ENCODE peak calls at places on chromosomes 11 and 22, in six cellular contexts. One of them, this sample, is unnamed.

GRCh38 chr11:850777-851762 is 8.4 kb downstream of the TSPAN4 start:
- DNase-seq in stomach: no peak
- DNase-seq in GM23338: peak; percentile 73
- DNase-seq in aorta: no peak
- DNase-seq in left ventricle myocardium inferior: no peak
- DNase-seq in uterus: no peak
- DNase-seq in this sample: no peak

GRCh38 chr22:46892866-46893265 is 130.4 kb downstream of the TBC1D22A start:
- DNase-seq in stomach: peak; percentile 24
- DNase-seq in GM23338: no peak
- DNase-seq in aorta: no peak
- DNase-seq in left ventricle myocardium inferior: no peak
- DNase-seq in uterus: no peak
- DNase-seq in this sample: no peak

GRCh38 chr11:73293356-73293936 is 14.6 kb upstream of the ARHGEF17 start:
- DNase-seq in stomach: no peak
- DNase-seq in GM23338: no peak
- DNase-seq in aorta: peak; percentile 33
- DNase-seq in left ventricle myocardium inferior: no peak
- DNase-seq in uterus: no peak
- DNase-seq in this sample: no peak

GRCh38 chr22:27199354-27199753 is 542.0 kb downstream of the MIAT start:
- DNase-seq in stomach: no peak
- DNase-seq in GM23338: no peak
- DNase-seq in aorta: no peak
- DNase-seq in left ventricle myocardium inferior: no peak
- DNase-seq in uterus: no peak
- DNase-seq in this sample: no peak

GRCh38 chr22:35561796-35562526 is 21.3 kb downstream of the RASD2 start:
- DNase-seq in stomach: no peak
- DNase-seq in GM23338: peak; percentile 72
- DNase-seq in aorta: no peak
- DNase-seq in left ventricle myocardium inferior: no peak
- DNase-seq in uterus: no peak
- DNase-seq in this sample: no peak

GRCh38 chr11:106233191-106233590 is 155.7 kb downstream of the AASDHPPT start:
- DNase-seq in stomach: no peak
- DNase-seq in GM23338: no peak
- DNase-seq in aorta: no peak
- DNase-seq in left ventricle myocardium inferior: no peak
- DNase-seq in uterus: no peak
- DNase-seq in this sample: no peak

GRCh38 chr11:70510106-70510505 is 111.8 kb downstream of the CTTN start:
- DNase-seq in stomach: no peak
- DNase-seq in GM23338: no peak
- DNase-seq in aorta: peak; percentile 3
- DNase-seq in left ventricle myocardium inferior: no peak
- DNase-seq in uterus: no peak
- DNase-seq in this sample: no peak

GRCh38 chr11:10388574-10388973 is 66.5 kb upstream of the AMPD3 start:
- DNase-seq in stomach: no peak
- DNase-seq in GM23338: no peak
- DNase-seq in aorta: no peak
- DNase-seq in left ventricle myocardium inferior: peak; percentile 29
- DNase-seq in uterus: no peak
- DNase-seq in this sample: peak; percentile 74

GRCh38 chr22:20802452-20802851 is 28.5 kb downstream of the SERPIND1 start:
- DNase-seq in stomach: no peak
- DNase-seq in GM23338: no peak
- DNase-seq in aorta: no peak
- DNase-seq in left ventricle myocardium inferior: no peak
- DNase-seq in uterus: no peak
- DNase-seq in this sample: no peak

GRCh38 chr11:61855939-61856730 is 28.0 kb downstream of the FADS2 start:
- DNase-seq in stomach: no peak
- DNase-seq in GM23338: no peak
- DNase-seq in aorta: no peak
- DNase-seq in left ventricle myocardium inferior: no peak
- DNase-seq in uterus: no peak
- DNase-seq in this sample: no peak

GRCh38 chr11:23789938-23790371 is 706.9 kb upstream of the LUZP2 start:
- DNase-seq in stomach: peak; percentile 45
- DNase-seq in GM23338: no peak
- DNase-seq in aorta: no peak
- DNase-seq in left ventricle myocardium inferior: no peak
- DNase-seq in uterus: no peak
- DNase-seq in this sample: no peak

GRCh38 chr11:61650781-61651571 is 29.2 kb upstream of the DAGLA start:
- DNase-seq in stomach: no peak
- DNase-seq in GM23338: peak; percentile 79
- DNase-seq in aorta: no peak
- DNase-seq in left ventricle myocardium inferior: no peak
- DNase-seq in uterus: no peak
- DNase-seq in this sample: no peak

GRCh38 chr22:47618180-47618579 is 855.7 kb downstream of the TBC1D22A start:
- DNase-seq in stomach: peak; percentile 21
- DNase-seq in GM23338: no peak
- DNase-seq in aorta: no peak
- DNase-seq in left ventricle myocardium inferior: no peak
- DNase-seq in uterus: no peak
- DNase-seq in this sample: no peak

GRCh38 chr22:27510024-27510423 is 291.5 kb downstream of the MN1 start:
- DNase-seq in stomach: no peak
- DNase-seq in GM23338: no peak
- DNase-seq in aorta: no peak
- DNase-seq in left ventricle myocardium inferior: no peak
- DNase-seq in uterus: no peak
- DNase-seq in this sample: no peak

GRCh38 chr11:128582496-128583366 is 4.6 kb downstream of the ETS1 start:
- DNase-seq in stomach: no peak
- DNase-seq in GM23338: peak; percentile 89
- DNase-seq in aorta: peak; percentile 58
- DNase-seq in left ventricle myocardium inferior: no peak
- DNase-seq in uterus: no peak
- DNase-seq in this sample: no peak

GRCh38 chr11:124086447-124086846 is 28.8 kb upstream of the VWA5A start:
- DNase-seq in stomach: no peak
- DNase-seq in GM23338: peak; percentile 39
- DNase-seq in aorta: no peak
- DNase-seq in left ventricle myocardium inferior: no peak
- DNase-seq in uterus: no peak
- DNase-seq in this sample: no peak

GRCh38 chr11:27698872-27699241 is 1.4 kb downstream of the BDNF start:
- DNase-seq in stomach: peak; percentile 74
- DNase-seq in GM23338: peak; percentile 97
- DNase-seq in aorta: peak; percentile 75
- DNase-seq in left ventricle myocardium inferior: peak; percentile 79
- DNase-seq in uterus: peak; percentile 21
- DNase-seq in this sample: no peak

GRCh38 chr11:10861047-10861446 is 3.2 kb upstream of the ZBED5 start:
- DNase-seq in stomach: no peak
- DNase-seq in GM23338: no peak
- DNase-seq in aorta: no peak
- DNase-seq in left ventricle myocardium inferior: no peak
- DNase-seq in uterus: no peak
- DNase-seq in this sample: no peak

GRCh38 chr22:29202231-29203192 is 3.2 kb upstream of the EMID1 start:
- DNase-seq in stomach: peak; percentile 43
- DNase-seq in GM23338: peak; percentile 68
- DNase-seq in aorta: peak; percentile 77
- DNase-seq in left ventricle myocardium inferior: peak; percentile 63
- DNase-seq in uterus: no peak
- DNase-seq in this sample: no peak

GRCh38 chr11:119100960-119101349 is 698 bp downstream of the DPAGT1 start:
- DNase-seq in stomach: no peak
- DNase-seq in GM23338: peak; percentile 68
- DNase-seq in aorta: peak; percentile 41
- DNase-seq in left ventricle myocardium inferior: no peak
- DNase-seq in uterus: no peak
- DNase-seq in this sample: no peak

GRCh38 chr11:127639916-127640315 is 639.3 kb upstream of the KIRREL3 start:
- DNase-seq in stomach: no peak
- DNase-seq in GM23338: no peak
- DNase-seq in aorta: no peak
- DNase-seq in left ventricle myocardium inferior: no peak
- DNase-seq in uterus: no peak
- DNase-seq in this sample: no peak

GRCh38 chr11:27858901-27859300 is 158.6 kb upstream of the BDNF start:
- DNase-seq in stomach: no peak
- DNase-seq in GM23338: no peak
- DNase-seq in aorta: no peak
- DNase-seq in left ventricle myocardium inferior: no peak
- DNase-seq in uterus: no peak
- DNase-seq in this sample: no peak

GRCh38 chr11:35367491-35367890 is 51.9 kb downstream of the SLC1A2 start:
- DNase-seq in stomach: no peak
- DNase-seq in GM23338: no peak
- DNase-seq in aorta: no peak
- DNase-seq in left ventricle myocardium inferior: no peak
- DNase-seq in uterus: peak; percentile 34
- DNase-seq in this sample: no peak

GRCh38 chr11:130400793-130401483 is 27.5 kb downstream of the ADAMTS8 start:
- DNase-seq in stomach: no peak
- DNase-seq in GM23338: no peak
- DNase-seq in aorta: peak; percentile 66
- DNase-seq in left ventricle myocardium inferior: no peak
- DNase-seq in uterus: no peak
- DNase-seq in this sample: no peak

GRCh38 chr11:132734217-132734616 is 798.1 kb downstream of the OPCML start:
- DNase-seq in stomach: no peak
- DNase-seq in GM23338: no peak
- DNase-seq in aorta: no peak
- DNase-seq in left ventricle myocardium inferior: no peak
- DNase-seq in uterus: no peak
- DNase-seq in this sample: no peak

GRCh38 chr11:68382358-68382998 is 70.1 kb downstream of the LRP5 start:
- DNase-seq in stomach: no peak
- DNase-seq in GM23338: no peak
- DNase-seq in aorta: no peak
- DNase-seq in left ventricle myocardium inferior: no peak
- DNase-seq in uterus: no peak
- DNase-seq in this sample: no peak

GRCh38 chr11:60131943-60132342 is 43.5 kb downstream of the MS4A2 start:
- DNase-seq in stomach: no peak
- DNase-seq in GM23338: no peak
- DNase-seq in aorta: no peak
- DNase-seq in left ventricle myocardium inferior: no peak
- DNase-seq in uterus: no peak
- DNase-seq in this sample: no peak

GRCh38 chr22:38335077-38335476 is 17.8 kb upstream of the CSNK1E start:
- DNase-seq in stomach: no peak
- DNase-seq in GM23338: no peak
- DNase-seq in aorta: no peak
- DNase-seq in left ventricle myocardium inferior: no peak
- DNase-seq in uterus: no peak
- DNase-seq in this sample: no peak

GRCh38 chr11:120131941-120132644 is 5.8 kb downstream of the TRIM29 start:
- DNase-seq in stomach: no peak
- DNase-seq in GM23338: no peak
- DNase-seq in aorta: peak; percentile 26
- DNase-seq in left ventricle myocardium inferior: peak; percentile 3
- DNase-seq in uterus: peak; percentile 1
- DNase-seq in this sample: no peak

GRCh38 chr22:22936190-22936914 is 48.7 kb downstream of the IGLL5 start:
- DNase-seq in stomach: no peak
- DNase-seq in GM23338: no peak
- DNase-seq in aorta: peak; percentile 1
- DNase-seq in left ventricle myocardium inferior: no peak
- DNase-seq in uterus: no peak
- DNase-seq in this sample: no peak
- H3K4me3 ChIP-seq in stomach: no peak overlapping the region
- H3K4me3 ChIP-seq in GM23338: no peak overlapping the region
- H3K4me3 ChIP-seq in aorta: no peak overlapping the region
- H3K4me3 ChIP-seq in left ventricle myocardium inferior: no peak overlapping the region
- H3K4me3 ChIP-seq in uterus: no peak overlapping the region
- H3K4me3 ChIP-seq in this sample: no peak overlapping the region

GRCh38 chr11:20049231-20049630 is 111.0 kb downstream of the DBX1 start:
- DNase-seq in stomach: no peak
- DNase-seq in GM23338: no peak
- DNase-seq in aorta: no peak
- DNase-seq in left ventricle myocardium inferior: no peak
- DNase-seq in uterus: peak; percentile 59
- DNase-seq in this sample: no peak
- H3K4me1 ChIP-seq in stomach: peaks cover 25% of the 10 kb centered on the region
- H3K4me1 ChIP-seq in GM23338: peaks cover 28% of the 10 kb centered on the region
- H3K4me1 ChIP-seq in aorta: peaks cover 1% of the 10 kb centered on the region
- H3K4me1 ChIP-seq in left ventricle myocardium inferior: peaks cover 57% of the 10 kb centered on the region
- H3K4me1 ChIP-seq in uterus: peaks cover 11% of the 10 kb centered on the region
- H3K4me1 ChIP-seq in this sample: peaks cover 28% of the 10 kb centered on the region

DNA sequence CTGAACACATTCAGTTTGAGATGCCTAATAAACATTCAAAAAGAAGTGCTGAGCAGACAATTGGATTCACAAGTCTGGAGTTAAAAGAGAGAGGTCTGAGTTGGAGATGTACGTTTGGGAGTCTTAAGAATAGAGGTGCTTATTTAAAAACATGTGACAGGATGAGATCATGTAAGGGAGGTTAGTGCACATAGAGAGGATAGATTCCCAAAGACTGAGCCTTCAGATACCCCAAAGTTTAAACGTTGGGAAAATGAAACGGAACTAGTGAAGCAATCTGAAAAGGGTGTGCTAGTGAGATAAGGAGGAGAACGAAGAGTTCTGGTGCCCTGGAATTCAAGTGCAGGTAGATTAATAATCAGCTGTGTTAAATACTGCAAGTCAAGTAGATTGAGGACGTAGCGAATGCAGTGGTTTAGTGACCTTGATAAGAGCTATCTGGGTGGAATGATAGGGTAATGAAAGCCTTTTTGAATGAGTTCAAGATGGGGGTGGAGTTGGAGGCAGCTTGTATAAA is 63.7 kb downstream of the HIPK3 start:
- DNase-seq in stomach: no peak
- DNase-seq in GM23338: no peak
- DNase-seq in aorta: no peak
- DNase-seq in left ventricle myocardium inferior: no peak
- DNase-seq in uterus: no peak
- DNase-seq in this sample: no peak
- H3K4me3 ChIP-seq in stomach: no peak overlapping the region
- H3K4me3 ChIP-seq in GM23338: no peak overlapping the region
- H3K4me3 ChIP-seq in aorta: no peak overlapping the region
- H3K4me3 ChIP-seq in left ventricle myocardium inferior: peak overlapping the region; percentile 12
- H3K4me3 ChIP-seq in uterus: no peak overlapping the region
- H3K4me3 ChIP-seq in this sample: no peak overlapping the region

GRCh38 chr22:30324008-30324730 is 2.6 kb downstream of the TBC1D10A start:
- DNase-seq in stomach: no peak
- DNase-seq in GM23338: no peak
- DNase-seq in aorta: no peak
- DNase-seq in left ventricle myocardium inferior: no peak
- DNase-seq in uterus: no peak
- DNase-seq in this sample: no peak

GRCh38 chr22:30320021-30320556 is 6.7 kb downstream of the TBC1D10A start:
- DNase-seq in stomach: no peak
- DNase-seq in GM23338: no peak
- DNase-seq in aorta: no peak
- DNase-seq in left ventricle myocardium inferior: peak; percentile 11
- DNase-seq in uterus: no peak
- DNase-seq in this sample: no peak

GRCh38 chr22:30318773-30319419 is 7.8 kb downstream of the TBC1D10A start:
- DNase-seq in stomach: no peak
- DNase-seq in GM23338: peak; percentile 27
- DNase-seq in aorta: no peak
- DNase-seq in left ventricle myocardium inferior: peak; percentile 11
- DNase-seq in uterus: no peak
- DNase-seq in this sample: no peak

GRCh38 chr22:30317778-30318177 is 9.0 kb downstream of the TBC1D10A start:
- DNase-seq in stomach: no peak
- DNase-seq in GM23338: no peak
- DNase-seq in aorta: no peak
- DNase-seq in left ventricle myocardium inferior: no peak
- DNase-seq in uterus: no peak
- DNase-seq in this sample: no peak

GRCh38 chr22:30321461-30321860 is 5.3 kb downstream of the TBC1D10A start:
- DNase-seq in stomach: no peak
- DNase-seq in GM23338: no peak
- DNase-seq in aorta: no peak
- DNase-seq in left ventricle myocardium inferior: no peak
- DNase-seq in uterus: no peak
- DNase-seq in this sample: no peak
- H3K4me1 ChIP-seq in stomach: peaks cover 96% of the 10 kb centered on the region
- H3K4me1 ChIP-seq in GM23338: no peaks in the 10 kb centered on the region
- H3K4me1 ChIP-seq in aorta: peaks cover 5% of the 10 kb centered on the region
- H3K4me1 ChIP-seq in left ventricle myocardium inferior: peaks cover 100% of the 10 kb centered on the region
- H3K4me1 ChIP-seq in uterus: no peaks in the 10 kb centered on the region
- H3K4me1 ChIP-seq in this sample: peaks cover 86% of the 10 kb centered on the region

This sample was measured in right atrium auricular region.